ENCODE peak calls at places on chromosomes 13 and 19, in four cellular contexts. P is HCT116, D is HepG2, G is K562. K is an unnamed sample.

GRCh38 chr13:39959497-39959896 is 304.0 kb downstream of the COG6 start:
- DNase-seq in P (no peak), D (no peak), G (no peak), K (no peak)

GRCh38 chr13:45564108-45564507 is 51.4 kb downstream of the ERICH6B start:
- DNase-seq in P (no peak), D (peak; percentile 22), G (no peak), K (no peak)

GRCh38 chr13:36883829-36884228 is 36.2 kb downstream of the SMAD9 start:
- DNase-seq in P (no peak), D (no peak), G (no peak), K (no peak)

GRCh38 chr13:114067886-114068722 is 64.3 kb downstream of the RASA3 start:
- DNase-seq in P (no peak), D (no peak), G (no peak), K (no peak)

GRCh38 chr19:15701757-15702589 is 25.9 kb upstream of the OR10H2 start:
- DNase-seq in P (no peak), D (peak; percentile 76), G (no peak), K (no peak)

GRCh38 chr13:113565526-113566226 is 18.9 kb upstream of the TFDP1 start:
- DNase-seq in P (no peak), D (no peak), G (no peak), K (peak; percentile 37)

GRCh38 chr13:50993908-50994307 is 84.3 kb downstream of the RNASEH2B start:
- DNase-seq in P (no peak), D (no peak), G (no peak), K (no peak)

GRCh38 chr19:16288544-16288943 is 36.1 kb upstream of the KLF2 start:
- DNase-seq in P (no peak), D (no peak), G (no peak), K (no peak)

GRCh38 chr19:41111296-41111695 is 2.9 kb upstream of the CYP2F1 start:
- DNase-seq in P (no peak), D (no peak), G (no peak), K (no peak)

GRCh38 chr13:113566227-113566561 is 18.4 kb upstream of the TFDP1 start:
- DNase-seq in P (no peak), D (no peak), G (no peak), K (no peak)

GRCh38 chr19:46648070-46648960 is 12.3 kb upstream of the GNG8 start:
- DNase-seq in P (no peak), D (no peak), G (no peak), K (no peak)

GRCh38 chr13:30855569-30855968 is 50.5 kb upstream of the MEDAG start:
- DNase-seq in P (no peak), D (no peak), G (no peak), K (no peak)

GRCh38 chr19:10747674-10748073 is 29.8 kb downstream of the DNM2 start:
- DNase-seq in P (no peak), D (no peak), G (no peak), K (no peak)

GRCh38 chr13:32409561-32410440 is 18.1 kb downstream of the N4BP2L1 start:
- DNase-seq in P (no peak), D (no peak), G (no peak), K (peak; percentile 69)

GRCh38 chr13:109111141-109111540 is 481.7 kb downstream of the MYO16 start:
- DNase-seq in P (no peak), D (no peak), G (no peak), K (no peak)

GRCh38 chr19:18533058-18533457 is 10.3 kb downstream of the FKBP8 start:
- DNase-seq in P (no peak), D (no peak), G (peak; percentile 14), K (no peak)

GRCh38 chr19:19657397-19657783 is 6.1 kb downstream of the ATP13A1 start:
- DNase-seq in P (no peak), D (no peak), G (no peak), K (no peak)

GRCh38 chr13:95083758-95084157 is 217.5 kb downstream of the ABCC4 start:
- DNase-seq in P (no peak), D (no peak), G (no peak), K (no peak)

GRCh38 chr19:16447015-16447384 is 24.8 kb downstream of the EPS15L1 start:
- DNase-seq in P (no peak), D (peak; percentile 80), G (peak; percentile 57), K (no peak)

GRCh38 chr13:20570540-20570939 is 3.6 kb downstream of the IFT88 start:
- DNase-seq in P (no peak), D (no peak), G (no peak), K (no peak)

GRCh38 chr19:17255150-17255621 is 9.4 kb downstream of the USHBP1 start:
- DNase-seq in P (no peak), D (peak; percentile 75), G (no peak), K (no peak)

GRCh38 chr13:73603646-73604045 is 530.6 kb downstream of the KLF12 start:
- DNase-seq in P (no peak), D (no peak), G (no peak), K (no peak)

GRCh38 chr13:40922437-40923040 is 96.6 kb downstream of the ELF1 start:
- DNase-seq in P (no peak), D (peak; percentile 10), G (no peak), K (peak; percentile 49)

GRCh38 chr13:51243832-51244231 is 21.6 kb downstream of the FAM124A start:
- DNase-seq in P (no peak), D (no peak), G (no peak), K (peak; percentile 72)

GRCh38 chr19:7304200-7304599 is 10.0 kb upstream of the INSR start:
- DNase-seq in P (no peak), D (no peak), G (no peak), K (no peak)

GRCh38 chr13:40492511-40492910 is 173.9 kb downstream of the FOXO1 start:
- DNase-seq in P (no peak), D (no peak), G (no peak), K (no peak)

GRCh38 chr19:45819769-45820168 is 4.7 kb upstream of the RSPH6A start:
- DNase-seq in P (no peak), D (no peak), G (no peak), K (no peak)

GRCh38 chr19:47992070-47992469 is at the start of gene BSPH1:
- DNase-seq in P (no peak), D (no peak), G (no peak), K (no peak)

GRCh38 chr13:74056829-74057564 is 77.2 kb downstream of the KLF12 start:
- DNase-seq in P (no peak), D (no peak), G (no peak), K (no peak)

GRCh38 chr19:10420444-10421239 is at the start of gene PDE4A:
- DNase-seq in P (no peak), D (no peak), G (peak; percentile 68), K (peak; percentile 80)

GRCh38 chr19:10919352-10920287 is 8.8 kb downstream of the YIPF2 start:
- DNase-seq in P (no peak), D (no peak), G (no peak), K (no peak)

DNA sequence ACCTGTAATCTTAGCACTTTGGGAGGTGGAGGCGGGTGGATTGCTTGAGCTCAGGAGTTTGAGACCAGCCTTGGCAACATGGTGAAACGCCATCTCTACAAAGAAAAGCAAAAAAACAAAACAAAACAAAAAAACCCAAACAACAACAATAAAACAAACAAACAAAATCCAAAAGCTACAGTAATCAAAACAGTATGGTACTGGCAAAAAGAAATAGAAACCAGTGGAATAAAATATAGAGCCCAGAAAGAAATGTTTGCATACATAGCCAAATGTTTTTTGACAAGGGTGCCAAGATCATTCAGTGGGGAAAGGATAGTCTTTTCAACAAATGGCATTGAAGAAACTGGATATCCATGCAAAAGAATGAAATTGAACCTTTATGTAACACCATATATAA is 11.5 kb downstream of the CEACAM1 start:
- DNase-seq in P (no peak), D (no peak), G (no peak), K (no peak)
- TF ChIP-seq FOSL1 in P (no peak), D (no peak), G (no peak), K (no peak)

GRCh38 chr13:111139874-111140561 is 24.9 kb downstream of the ARHGEF7 start:
- DNase-seq in P (no peak), D (no peak), G (no peak), K (no peak)
- TF ChIP-seq FOSL1 in P (no peak), D (no peak), G (no peak), K (no peak)

GRCh38 chr19:8307965-8308866 is at the start of gene CD320:
- DNase-seq in P (peak; percentile 84), D (peak; percentile 86), G (peak; percentile 91), K (peak; percentile 92)

GRCh38 chr19:8305798-8306197 is 2.4 kb downstream of the CD320 start:
- DNase-seq in P (no peak), D (no peak), G (no peak), K (no peak)

GRCh38 chr19:8304841-8305621 is 3.1 kb downstream of the CD320 start:
- DNase-seq in P (peak; percentile 38), D (no peak), G (peak; percentile 93), K (peak; percentile 92)

GRCh38 chr19:8307400-8307964 is 676 bp downstream of the CD320 start:
- DNase-seq in P (no peak), D (peak; percentile 23), G (peak; percentile 34), K (no peak)

DNA sequence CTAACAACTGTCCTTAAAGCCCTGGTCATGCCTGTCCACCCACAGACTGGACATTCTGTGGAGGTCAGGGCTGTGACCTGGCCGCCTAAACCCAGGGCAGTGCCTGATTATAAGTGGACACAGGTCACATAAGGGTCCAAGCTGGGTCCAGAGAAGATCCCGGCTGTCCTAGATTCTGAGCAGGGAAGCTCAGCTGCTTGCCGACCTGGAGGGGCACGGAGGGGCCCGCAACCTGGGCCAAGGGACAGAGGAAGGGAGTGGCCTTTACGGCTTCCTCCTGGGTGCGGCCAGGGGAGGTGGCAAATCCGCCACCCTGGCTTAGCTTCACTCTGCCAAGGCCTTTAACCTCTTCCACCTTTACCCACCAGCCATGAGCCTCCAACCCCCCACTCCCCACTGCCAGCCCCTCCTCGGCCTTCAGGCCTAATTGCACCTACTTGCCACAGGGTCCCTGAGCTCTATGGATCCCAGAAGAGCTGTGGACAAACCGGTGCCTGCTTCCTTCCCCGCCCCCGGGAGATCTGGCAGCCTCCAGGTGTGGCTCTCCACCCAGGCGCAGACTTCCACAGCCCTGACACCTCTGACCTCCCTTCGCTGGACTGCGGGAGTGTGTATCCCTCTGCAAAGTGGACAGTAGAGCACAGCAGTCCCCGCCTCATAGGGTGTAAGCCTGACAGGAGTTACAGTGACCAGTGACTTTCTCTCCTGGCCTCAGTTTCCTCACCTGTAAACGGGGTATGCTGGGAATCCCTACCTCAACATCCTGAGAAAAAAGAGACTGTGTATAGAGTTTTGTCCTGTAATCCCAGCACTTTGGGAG is 1.7 kb downstream of the CD320 start:
- DNase-seq in P (no peak), D (no peak), G (peak; percentile 43), K (no peak)
- TF ChIP-seq FOSL1 in P (no peak), D (no peak), G (no peak), K (no peak)

DNA sequence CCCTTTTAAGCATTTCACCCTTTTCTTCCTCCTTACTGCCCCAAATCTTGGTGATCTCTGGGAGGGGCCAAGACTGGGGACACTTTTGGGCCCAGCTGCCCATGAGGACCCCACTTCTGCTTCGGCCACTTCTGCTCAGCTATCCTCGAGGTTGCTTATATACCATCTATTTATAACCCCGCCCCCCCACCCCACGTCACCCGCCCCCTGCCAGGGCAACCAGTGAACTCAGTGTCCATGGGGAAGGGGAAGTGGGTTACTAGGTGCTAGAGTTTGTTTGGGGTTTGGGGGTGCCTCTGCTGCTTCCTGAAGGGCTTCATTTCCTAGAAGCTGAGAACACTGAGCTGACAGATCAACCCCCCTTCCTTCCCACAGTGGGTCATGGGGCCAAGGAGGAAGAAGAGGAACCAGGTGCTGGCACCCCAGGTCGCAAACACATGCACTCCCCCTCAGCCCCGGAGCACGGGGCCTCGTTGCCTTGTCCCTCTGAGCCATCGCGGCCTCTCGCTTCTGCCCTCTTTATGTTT is 6.1 kb upstream of the ADGRE5 start:
- DNase-seq in P (no peak), D (no peak), G (no peak), K (no peak)
- TF ChIP-seq FOSL1 in P (no peak), D (no peak), G (no peak), K (no peak)

GRCh38 chr19:51441410-51442390 is 16.6 kb downstream of the SIGLEC8 start:
- DNase-seq in P (no peak), D (no peak), G (peak; percentile 53), K (no peak)
- TF ChIP-seq FOSL1 in P (no peak), D (no peak), G (peak; percentile 65), K (no peak)